ENCODE peak calls at places on chromosome 6, in seven cellular contexts. Q, O, J, Y, S, H and P are unnamed samples.

GRCh38 chr6:31676904-31677303 is 4.0 kb downstream of the LY6G5C start:
- DNase-seq in Q (no peak), O (no peak), J (peak; percentile 71), Y (no peak), S (no peak), H (no peak), P (no peak)

GRCh38 chr6:106192824-106193223 is 106.7 kb downstream of the PRDM1 start:
- DNase-seq in Q (peak; percentile 70), O (peak; percentile 33), J (no peak), Y (no peak), S (no peak), H (no peak), P (no peak)

GRCh38 chr6:4004249-4004648 is 74.7 kb downstream of the FAM217A start:
- DNase-seq in Q (no peak), O (no peak), J (no peak), Y (no peak), S (no peak), H (no peak), P (no peak)

GRCh38 chr6:38078671-38079070 is 259.1 kb downstream of the ZFAND3 start:
- DNase-seq in Q (no peak), O (no peak), J (no peak), Y (peak; percentile 56), S (no peak), H (no peak), P (no peak)

GRCh38 chr6:22079788-22080187 is 217.0 kb downstream of the PRL start:
- DNase-seq in Q (no peak), O (no peak), J (no peak), Y (no peak), S (no peak), H (no peak), P (no peak)

GRCh38 chr6:119445666-119446622 is 96.4 kb upstream of the MAN1A1 start:
- DNase-seq in Q (no peak), O (no peak), J (peak; percentile 29), Y (no peak), S (no peak), H (no peak), P (no peak)

GRCh38 chr6:1129141-1129540 is 182.8 kb upstream of the FOXQ1 start:
- DNase-seq in Q (no peak), O (no peak), J (no peak), Y (no peak), S (no peak), H (no peak), P (no peak)

GRCh38 chr6:32073066-32073465 is 34.9 kb downstream of the CYP21A2 start:
- DNase-seq in Q (no peak), O (no peak), J (no peak), Y (no peak), S (no peak), H (no peak), P (no peak)

GRCh38 chr6:134427721-134428120 is 109.8 kb upstream of the SGK1 start:
- DNase-seq in Q (no peak), O (no peak), J (no peak), Y (no peak), S (no peak), H (no peak), P (no peak)

GRCh38 chr6:4805553-4806307 is 29.5 kb downstream of the CDYL start:
- DNase-seq in Q (peak; percentile 34), O (peak; percentile 68), J (no peak), Y (peak; percentile 51), S (no peak), H (no peak), P (peak; percentile 28)

GRCh38 chr6:33985947-33986346 is 159.9 kb downstream of the GRM4 start:
- DNase-seq in Q (no peak), O (no peak), J (no peak), Y (no peak), S (no peak), H (no peak), P (no peak)

GRCh38 chr6:24408719-24409410 is 6.1 kb downstream of the MRS2 start:
- DNase-seq in Q (no peak), O (no peak), J (no peak), Y (no peak), S (no peak), H (no peak), P (no peak)

GRCh38 chr6:107154131-107154906 is 39.0 kb upstream of the BEND3 start:
- DNase-seq in Q (no peak), O (peak; percentile 49), J (no peak), Y (peak; percentile 33), S (no peak), H (no peak), P (no peak)

GRCh38 chr6:33272358-33273128 is 668 bp downstream of the RPS18 start:
- DNase-seq in Q (no peak), O (no peak), J (no peak), Y (no peak), S (no peak), H (no peak), P (no peak)

GRCh38 chr6:134787261-134787871 is 162.5 kb downstream of the ALDH8A1 start:
- DNase-seq in Q (peak; percentile 1), O (no peak), J (no peak), Y (no peak), S (no peak), H (no peak), P (peak; percentile 20)

GRCh38 chr6:14882394-14883073 is 363.3 kb upstream of the JARID2 start:
- DNase-seq in Q (no peak), O (no peak), J (no peak), Y (no peak), S (no peak), H (no peak), P (no peak)

GRCh38 chr6:36268478-36269248 is 1.2 kb upstream of the PNPLA1 start:
- DNase-seq in Q (no peak), O (no peak), J (no peak), Y (no peak), S (no peak), H (no peak), P (no peak)

GRCh38 chr6:34154668-34155447 is 9.0 kb upstream of the GRM4 start:
- DNase-seq in Q (no peak), O (peak; percentile 98), J (peak; percentile 92), Y (no peak), S (no peak), H (no peak), P (no peak)

GRCh38 chr6:134508862-134509498 is 191.1 kb upstream of the SGK1 start:
- DNase-seq in Q (no peak), O (no peak), J (no peak), Y (no peak), S (no peak), H (no peak), P (no peak)

GRCh38 chr6:82371799-82372508 is 8.3 kb downstream of the TPBG start:
- DNase-seq in Q (no peak), O (no peak), J (no peak), Y (no peak), S (no peak), H (no peak), P (no peak)

GRCh38 chr6:46993846-46994245 is 48.3 kb downstream of the ADGRF1 start:
- DNase-seq in Q (peak; percentile 90), O (no peak), J (no peak), Y (peak; percentile 28), S (no peak), H (no peak), P (peak; percentile 50)

GRCh38 chr6:2665169-2666070 is 85.3 kb downstream of the MYLK4 start:
- DNase-seq in Q (no peak), O (no peak), J (no peak), Y (no peak), S (no peak), H (no peak), P (no peak)

GRCh38 chr6:80523531-80523970 is 417.1 kb downstream of the BCKDHB start:
- DNase-seq in Q (no peak), O (no peak), J (no peak), Y (no peak), S (peak; percentile 64), H (no peak), P (no peak)

DNA sequence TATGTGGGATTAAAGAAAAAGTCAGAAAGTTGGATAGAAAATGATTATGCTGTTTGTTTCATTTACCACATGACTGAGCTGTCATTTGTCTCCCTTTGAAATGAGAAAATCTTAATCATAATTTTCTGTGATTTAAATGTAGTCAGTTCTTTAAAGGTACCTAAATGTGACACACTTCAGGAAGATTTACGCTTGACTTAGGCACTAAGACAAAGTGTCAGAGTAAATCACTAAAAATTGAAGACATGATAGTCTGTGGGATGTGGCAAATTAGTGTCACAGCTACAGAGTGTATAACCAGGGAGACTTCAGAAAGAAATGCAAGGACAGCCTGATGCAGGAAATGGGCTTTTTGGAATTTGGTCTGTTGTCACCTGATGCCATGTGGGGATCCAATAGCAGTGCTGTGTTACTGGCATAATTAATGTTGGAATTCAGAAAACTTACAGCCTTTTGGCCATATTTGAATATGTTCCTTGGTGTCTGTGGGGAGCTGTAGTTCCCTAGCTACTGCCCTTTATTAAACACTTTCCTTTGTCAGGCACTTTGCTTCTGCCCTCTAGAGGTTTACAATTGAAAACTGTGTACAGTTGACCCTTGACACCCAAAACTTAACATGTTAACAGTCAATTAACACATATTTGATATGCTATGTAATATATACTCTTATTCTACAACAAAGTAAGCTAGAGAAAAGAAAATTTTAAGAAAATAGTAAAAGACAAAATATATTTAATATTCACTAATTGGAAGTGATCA is 493.8 kb downstream of the UTRN start:
- DNase-seq in Q (no peak), O (no peak), J (no peak), Y (no peak), S (no peak), H (no peak), P (no peak)
- TF ChIP-seq SIN3A in Q (no peak), O (no peak), J (no peak), Y (no peak), S (no peak), H (no peak), P (no peak)

GRCh38 chr6:30556006-30556713 is at the start of gene GNL1:
- DNase-seq in Q (peak; percentile 95), O (peak; percentile 92), J (peak; percentile 98), Y (peak; percentile 94), S (peak; percentile 90), H (peak; percentile 79), P (no peak)
- TF ChIP-seq POLR2AphosphoS5 in Q (no peak), O (no peak), J (peak; percentile 51), Y (peak; percentile 36), S (no peak), H (no peak), P (no peak)

DNA sequence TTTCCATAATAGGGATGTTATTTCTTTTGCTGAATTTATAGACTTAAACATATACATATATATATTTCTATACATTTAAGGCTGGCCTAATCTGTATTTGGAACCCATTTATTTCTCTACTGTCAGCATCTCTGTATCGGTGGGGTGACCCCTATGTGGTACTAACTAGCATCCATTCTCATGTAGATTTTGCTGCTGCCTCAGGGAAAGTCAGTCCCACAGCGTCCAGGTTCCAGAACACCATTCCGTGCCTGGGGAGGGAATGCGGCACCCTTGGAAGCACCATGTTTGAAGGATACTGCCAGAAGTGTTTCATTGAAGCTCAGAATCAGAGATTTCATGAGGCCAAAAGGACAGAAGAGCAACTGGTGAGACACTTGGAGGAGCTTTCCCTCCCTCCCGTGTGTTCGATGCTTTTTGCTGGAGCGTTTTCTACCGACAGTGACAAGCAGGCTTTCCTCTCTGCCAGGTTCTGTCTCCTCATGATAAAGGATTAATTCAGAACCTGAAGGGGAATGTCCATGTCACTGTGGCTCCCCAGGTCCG is 12.9 kb downstream of the TNFAIP3 start:
- DNase-seq in Q (no peak), O (no peak), J (no peak), Y (no peak), S (no peak), H (no peak), P (no peak)
- TF ChIP-seq SIN3A in Q (no peak), O (no peak), J (no peak), Y (no peak), S (no peak), H (no peak), P (no peak)

GRCh38 chr6:17705778-17706579 is 746 bp downstream of the NUP153 start:
- DNase-seq in Q (no peak), O (peak; percentile 75), J (peak; percentile 75), Y (peak; percentile 57), S (no peak), H (no peak), P (no peak)
- TF ChIP-seq POLR2AphosphoS5 in Q (peak; percentile 5), O (no peak), J (peak; percentile 7), Y (no peak), S (peak; percentile 7), H (peak; percentile 39), P (no peak)